ENCODE peak calls at places on chromosome 2, in ten cellular contexts. T is RWPE2, W is IMR-90, U is thoracic aorta, O is BJ, A is fibroblast of pulmonary artery, H is glutamatergic neuron, L is AG10803, X is HFFc6, M is K562. J is an unnamed sample.
A peak's percentile ranks its signal among the peaks of the same experiment; 100 is the strongest.

GRCh38 chr2:13003500-13003899 is 286.8 kb downstream of the TRIB2 start:
- DNase-seq in T (no peak), W (no peak), U (no peak), O (no peak), A (peak; percentile 23), H (no peak), L (no peak), X (peak; percentile 40), M (no peak), J (no peak)

GRCh38 chr2:217407466-217407865 is 547.6 kb upstream of the TNP1 start:
- DNase-seq in T (no peak), W (no peak), U (no peak), O (no peak), A (no peak), H (no peak), L (no peak), X (no peak), M (no peak), J (no peak)

GRCh38 chr2:229673676-229674075 is 40.7 kb downstream of the DNER start:
- DNase-seq in T (no peak), W (no peak), U (no peak), O (no peak), A (no peak), H (no peak), L (no peak), X (no peak), M (no peak), J (no peak)

GRCh38 chr2:233343171-233343705 is 11.1 kb upstream of the DGKD start:
- DNase-seq in T (no peak), W (no peak), U (no peak), O (no peak), A (no peak), H (no peak), L (no peak), X (no peak), M (no peak), J (no peak)

GRCh38 chr2:120783371-120783791 is 47.7 kb downstream of the GLI2 start:
- DNase-seq in T (no peak), W (peak; percentile 69), U (no peak), O (no peak), A (peak; percentile 56), H (no peak), L (peak; percentile 15), X (no peak), M (no peak), J (no peak)

GRCh38 chr2:60459896-60460295 is 93.6 kb downstream of the BCL11A start:
- DNase-seq in T (no peak), W (no peak), U (no peak), O (no peak), A (no peak), H (no peak), L (no peak), X (no peak), M (no peak), J (no peak)

GRCh38 chr2:200602584-200602983 is 16.8 kb downstream of the AOX1 start:
- DNase-seq in T (no peak), W (no peak), U (no peak), O (no peak), A (no peak), H (no peak), L (no peak), X (no peak), M (no peak), J (no peak)

GRCh38 chr2:10335046-10335840 is 32.5 kb downstream of the HPCAL1 start:
- DNase-seq in T (no peak), W (no peak), U (no peak), O (no peak), A (no peak), H (no peak), L (no peak), X (no peak), M (no peak), J (no peak)

GRCh38 chr2:11498543-11499034 is 32.6 kb upstream of the E2F6 start:
- DNase-seq in T (no peak), W (no peak), U (no peak), O (no peak), A (no peak), H (no peak), L (no peak), X (no peak), M (no peak), J (no peak)

GRCh38 chr2:58146707-58147106 is 94.4 kb downstream of the FANCL start:
- DNase-seq in T (no peak), W (peak; percentile 46), U (no peak), O (no peak), A (peak; percentile 35), H (no peak), L (no peak), X (peak; percentile 12), M (peak; percentile 12), J (no peak)

GRCh38 chr2:8882094-8882493 is 44.7 kb upstream of the KIDINS220 start:
- DNase-seq in T (no peak), W (peak; percentile 26), U (no peak), O (no peak), A (peak; percentile 49), H (peak; percentile 53), L (peak; percentile 20), X (peak; percentile 19), M (peak; percentile 26), J (peak; percentile 64)

GRCh38 chr2:10331033-10331701 is 28.5 kb downstream of the HPCAL1 start:
- DNase-seq in T (no peak), W (no peak), U (no peak), O (no peak), A (peak; percentile 44), H (peak; percentile 47), L (peak; percentile 30), X (no peak), M (peak; percentile 71), J (no peak)

GRCh38 chr2:148273158-148273691 is 252.3 kb downstream of the MBD5 start:
- DNase-seq in T (no peak), W (peak; percentile 53), U (no peak), O (no peak), A (no peak), H (no peak), L (peak; percentile 57), X (peak; percentile 44), M (no peak), J (no peak)
- TF ChIP-seq CTCF in T (no peak), W (no peak), U (no peak), O (no peak), A (no peak), H (no peak), L (no peak), X (no peak), M (no peak), J (no peak)

DNA sequence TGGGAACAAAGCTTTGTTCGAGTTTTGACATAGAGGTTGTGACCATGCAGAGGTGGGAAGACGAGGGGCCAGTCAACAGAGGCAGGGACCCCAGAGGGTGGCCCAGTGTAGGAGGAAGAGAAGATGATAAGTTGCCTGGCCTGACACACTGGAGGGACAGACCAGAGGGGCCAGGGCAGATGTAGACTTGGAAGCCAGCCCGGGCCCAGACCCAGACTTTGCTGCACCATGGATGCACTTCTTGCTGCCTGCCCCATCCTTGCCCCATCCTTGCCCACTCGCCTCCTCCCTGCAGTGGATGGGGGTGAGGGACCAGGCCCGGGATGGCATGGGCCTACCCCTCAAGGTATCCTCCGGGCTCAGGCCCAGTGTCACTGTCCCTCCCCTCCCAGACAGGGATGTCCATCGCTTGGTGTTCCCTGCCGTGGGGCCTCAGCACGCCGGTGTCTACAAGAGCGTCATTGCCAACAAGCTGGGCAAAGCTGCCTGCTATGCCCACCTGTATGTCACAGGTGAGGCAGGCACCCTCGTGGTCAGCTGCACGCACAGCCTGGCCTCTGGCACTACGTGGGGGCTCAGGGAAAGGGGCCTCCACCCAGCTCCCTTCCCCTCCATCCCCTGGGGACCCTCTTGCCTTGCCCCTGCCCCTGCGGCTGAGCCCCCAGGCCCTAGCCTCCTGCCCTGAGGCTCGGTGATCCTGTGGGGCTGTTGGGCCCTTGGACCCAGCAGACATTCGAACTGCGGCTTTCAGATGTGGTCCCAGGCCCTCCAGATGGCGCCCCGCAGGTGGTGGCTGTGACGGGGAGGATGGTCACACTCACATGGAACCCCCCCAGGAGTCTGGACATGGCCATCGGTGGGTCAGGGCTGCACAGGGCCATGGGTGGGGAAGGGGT is 27.0 kb upstream of the GMPPA start:
- DNase-seq in T (no peak), W (no peak), U (no peak), O (no peak), A (no peak), H (no peak), L (no peak), X (no peak), M (no peak), J (no peak)
- TF ChIP-seq CTCF in T (no peak), W (no peak), U (no peak), O (no peak), A (no peak), H (no peak), L (no peak), X (no peak), M (no peak), J (no peak)

GRCh38 chr2:190339394-190339793 is 4.0 kb upstream of the INPP1 start:
- DNase-seq in T (no peak), W (no peak), U (no peak), O (no peak), A (no peak), H (no peak), L (no peak), X (no peak), M (no peak), J (no peak)
- TF ChIP-seq CTCF in T (no peak), W (no peak), U (no peak), O (no peak), A (no peak), H (no peak), L (no peak), X (no peak), M (no peak), J (no peak)

DNA sequence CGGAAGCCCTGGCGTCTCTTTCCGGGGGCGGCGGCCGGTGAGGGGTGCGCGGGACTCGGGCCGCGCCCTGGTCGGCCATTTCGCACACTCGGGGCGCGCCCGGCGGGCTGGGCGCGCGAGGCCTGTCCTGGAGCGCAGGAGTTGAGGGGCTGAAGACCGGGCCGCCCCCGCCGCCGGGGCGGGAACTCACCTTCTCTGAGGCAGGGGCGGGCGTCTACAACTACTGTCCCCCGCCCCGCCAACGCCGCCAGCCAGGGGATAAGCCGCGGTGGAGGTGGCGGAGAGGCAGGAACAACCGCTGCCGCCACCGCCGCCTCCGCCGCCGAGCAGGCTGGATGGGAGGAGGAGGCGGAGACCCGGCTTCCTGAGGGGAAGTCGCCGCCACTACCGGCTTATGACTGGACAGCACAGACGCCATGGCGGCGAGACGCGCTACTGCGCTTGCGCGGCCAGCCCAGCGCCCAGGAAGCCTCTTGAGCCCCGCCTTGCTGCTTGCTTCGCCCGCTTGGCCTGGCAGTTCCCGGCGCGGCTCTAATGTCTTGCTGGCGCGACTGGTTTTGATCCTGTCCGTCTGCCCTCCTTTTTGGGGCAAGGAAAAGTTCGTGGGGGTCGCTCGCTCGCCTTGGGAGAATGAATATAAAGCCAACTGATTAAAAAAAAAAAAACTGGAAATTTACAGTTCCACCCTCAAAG is at the start of gene KRCC1:
- DNase-seq in T (peak; percentile 91), W (peak; percentile 95), U (peak; percentile 79), O (peak; percentile 82), A (peak; percentile 98), H (peak; percentile 97), L (peak; percentile 96), X (peak; percentile 94), M (peak; percentile 94), J (peak; percentile 85)
- TF ChIP-seq CTCF in T (no peak), W (no peak), U (peak; percentile 16), O (no peak), A (no peak), H (no peak), L (no peak), X (no peak), M (no peak), J (no peak)

DNA sequence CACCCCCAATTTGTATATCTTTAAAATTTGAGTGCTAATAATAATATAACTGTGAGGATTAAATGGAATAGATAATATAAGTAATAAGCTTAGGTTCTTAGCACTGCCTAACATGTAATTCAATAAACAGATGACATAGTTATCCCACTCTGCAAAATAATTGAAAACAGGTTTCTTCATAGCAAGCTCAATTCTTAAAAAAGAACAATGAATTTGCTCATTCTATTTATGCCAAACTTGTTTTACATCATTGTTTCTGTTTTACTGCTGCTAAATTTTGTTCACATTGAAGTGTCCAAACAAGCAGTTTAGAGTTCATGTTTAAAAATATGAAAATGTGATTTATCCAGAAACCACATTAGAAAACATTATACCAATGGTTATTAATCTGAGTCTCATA is 217.0 kb downstream of the MBD5 start:
- DNase-seq in T (no peak), W (no peak), U (no peak), O (no peak), A (no peak), H (no peak), L (peak; percentile 70), X (no peak), M (no peak), J (no peak)
- TF ChIP-seq CTCF in T (no peak), W (no peak), U (no peak), O (no peak), A (no peak), H (no peak), L (no peak), X (no peak), M (no peak), J (no peak)

J was measured in endothelial cell.